ENCODE peak calls at places on chromosomes 3 and 15, in five cellular contexts. E is SJSA1, U is lung, Z is Caco-2, G is HAP-1. L is an unnamed sample. For H3K27me3, the result is how much of the 10 kb centered on the place peaks cover.

GRCh38 chr15:51866751-51867150 is 37.3 kb downstream of the TMOD3 start:
- DNase-seq in U (no peak), Z (no peak), G (no peak), E (peak), L (no peak)

GRCh38 chr15:58472221-58472620 is 40.4 kb downstream of the LIPC start:
- DNase-seq in G (no peak), U (no peak), Z (no peak), E (no peak), L (no peak)

GRCh38 chr3:17175187-17175839 is 290.6 kb downstream of the PLCL2 start:
- DNase-seq in E (peak), Z (no peak), G (no peak), U (no peak), L (peak)

GRCh38 chr3:36700537-36701248 is 63.7 kb downstream of the DCLK3 start:
- DNase-seq in U (peak), E (peak), Z (peak), G (peak), L (no peak)

GRCh38 chr3:172317984-172318383 is 130.3 kb downstream of the GHSR start:
- DNase-seq in G (peak), Z (no peak), E (peak), U (peak), L (peak)

GRCh38 chr15:61100512-61100911 is 128.6 kb downstream of the RORA start:
- DNase-seq in U (no peak), G (no peak), Z (no peak), E (no peak), L (no peak)

GRCh38 chr15:40048155-40048792 is 9.3 kb upstream of the SRP14 start:
- DNase-seq in U (peak), E (no peak), G (no peak), Z (no peak), L (no peak)

GRCh38 chr15:42364529-42364928 is 5.2 kb downstream of the CAPN3 start:
- DNase-seq in U (no peak), E (no peak), G (peak), Z (no peak), L (no peak)

GRCh38 chr3:19543212-19543841 is 390.7 kb downstream of the EFHB start:
- DNase-seq in Z (peak), U (no peak), E (no peak), G (peak), L (no peak)

GRCh38 chr3:57464801-57465200 is 79.3 kb downstream of the DNAH12 start:
- DNase-seq in G (no peak), E (no peak), U (no peak), Z (peak), L (no peak)

DNA sequence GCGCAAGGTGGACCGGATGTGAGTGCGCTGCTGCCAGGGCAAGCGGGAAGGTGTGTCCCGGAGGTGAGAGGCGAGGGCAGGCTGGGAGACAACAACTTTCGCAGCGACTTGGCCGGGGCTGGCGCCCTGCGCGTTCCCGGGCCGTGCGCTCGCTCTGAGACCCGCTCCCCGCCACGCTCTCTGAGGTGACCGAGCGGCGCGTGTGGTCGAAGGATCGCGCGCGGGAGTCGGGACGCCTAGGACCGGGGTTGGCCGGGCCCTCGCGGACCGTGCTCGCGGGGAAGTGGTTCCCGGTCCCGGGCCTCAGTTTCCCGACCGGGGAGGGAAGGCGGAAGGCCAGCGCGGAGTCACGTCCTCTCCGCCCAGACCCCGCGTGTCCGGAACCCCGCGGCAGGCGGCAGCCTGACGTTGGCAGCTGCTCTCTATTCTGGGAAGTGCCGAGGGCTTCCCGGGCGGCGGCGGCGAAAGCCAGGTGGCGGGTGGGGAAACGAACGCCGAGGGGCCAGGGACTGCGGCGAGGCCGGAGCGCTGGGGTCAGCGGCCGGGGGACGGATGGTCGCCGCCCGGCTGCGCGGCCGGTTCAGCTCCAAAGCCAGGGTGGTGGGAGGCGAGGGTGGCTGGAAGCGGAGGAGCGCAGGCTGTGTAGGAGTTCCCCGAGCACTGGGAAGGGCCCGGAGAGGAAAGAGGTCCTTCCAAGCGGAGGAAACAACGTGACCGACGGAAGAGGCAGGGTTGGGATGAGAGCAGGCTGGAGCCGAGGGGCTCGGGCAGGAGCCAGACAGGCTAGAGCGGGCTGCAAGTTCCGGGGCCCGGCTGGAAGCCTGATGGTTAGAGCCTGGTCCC is 1.0 kb upstream of the IGF2BP2 start:
- DNase-seq in G (peak), U (peak), Z (peak), E (peak), L (no peak)
- H3K4me3 ChIP-seq in G (peak), U (peak), Z (peak), E (peak), L (peak)

GRCh38 chr3:69536306-69537020 is 150.6 kb upstream of the FRMD4B start:
- DNase-seq in E (no peak), U (no peak), Z (no peak), G (no peak), L (no peak)

GRCh38 chr3:69542265-69543079 is 156.6 kb upstream of the FRMD4B start:
- DNase-seq in U (no peak), Z (no peak), E (peak), G (peak), L (no peak)

GRCh38 chr3:69543080-69543429 is 157.2 kb upstream of the FRMD4B start:
- DNase-seq in Z (no peak), E (no peak), G (no peak), U (no peak), L (no peak)

GRCh38 chr3:69541059-69541471 is 155.2 kb upstream of the FRMD4B start:
- DNase-seq in Z (peak), E (peak), G (peak), U (no peak), L (no peak)

DNA sequence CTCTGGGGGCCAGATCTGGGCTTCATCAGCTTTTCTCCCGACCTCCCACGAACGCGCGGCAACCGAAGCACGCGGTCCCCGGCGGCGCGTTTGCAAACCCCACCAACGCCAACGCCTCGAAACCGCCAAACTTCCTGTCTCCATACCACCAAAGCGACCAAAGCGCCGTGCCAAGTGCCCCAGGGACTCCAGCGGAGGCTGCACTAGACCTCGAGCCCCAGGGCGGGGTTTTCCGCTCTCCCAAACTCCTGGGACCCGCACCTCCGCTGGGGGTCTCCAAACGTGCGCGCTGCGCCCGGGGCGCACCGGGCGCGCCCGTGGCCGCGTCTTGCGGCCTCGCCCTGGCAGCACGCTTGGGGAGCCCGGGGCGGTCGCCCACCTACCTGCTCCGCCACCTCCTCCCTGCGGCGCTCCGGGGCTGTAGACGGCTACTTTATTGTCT is 156.0 kb upstream of the FRMD4B start:
- DNase-seq in E (peak), U (no peak), G (peak), Z (no peak), L (no peak)
- H3K27me3 ChIP-seq in E (under half), U (under half), G (under half), Z (under half), L (under half)

DNA sequence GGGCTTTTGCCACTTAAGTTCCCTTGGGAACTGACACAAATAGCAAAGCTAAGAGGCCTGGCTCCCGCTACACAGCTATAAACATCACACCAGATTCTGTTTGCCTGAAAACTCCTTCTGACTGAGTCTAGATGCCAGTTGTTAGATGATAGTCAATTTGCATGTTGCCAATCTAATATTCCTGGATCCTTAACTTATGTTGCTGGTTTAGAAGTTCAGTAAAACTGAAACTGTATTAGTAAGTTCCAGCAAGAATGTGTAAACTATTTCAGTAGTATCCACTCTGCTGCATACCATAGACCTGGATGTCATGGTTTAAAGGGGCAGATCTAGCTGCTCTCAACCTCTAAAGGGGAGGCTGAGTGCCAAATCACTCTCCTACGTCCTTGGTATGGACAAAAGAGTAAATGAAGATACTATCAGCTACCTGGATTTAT is 27.1 kb upstream of the LACTB start:
- DNase-seq in Z (no peak), E (peak), U (no peak), G (no peak), L (no peak)
- H3K4me3 ChIP-seq in Z (no peak), E (no peak), U (no peak), G (no peak), L (no peak)

GRCh38 chr3:134693804-134694203 is 43.0 kb upstream of the KY start:
- DNase-seq in Z (no peak), E (no peak), U (no peak), G (no peak), L (no peak)
- H3K27me3 ChIP-seq in Z (under half), E (under half), U (under half), G (under half), L (under half)

DNA sequence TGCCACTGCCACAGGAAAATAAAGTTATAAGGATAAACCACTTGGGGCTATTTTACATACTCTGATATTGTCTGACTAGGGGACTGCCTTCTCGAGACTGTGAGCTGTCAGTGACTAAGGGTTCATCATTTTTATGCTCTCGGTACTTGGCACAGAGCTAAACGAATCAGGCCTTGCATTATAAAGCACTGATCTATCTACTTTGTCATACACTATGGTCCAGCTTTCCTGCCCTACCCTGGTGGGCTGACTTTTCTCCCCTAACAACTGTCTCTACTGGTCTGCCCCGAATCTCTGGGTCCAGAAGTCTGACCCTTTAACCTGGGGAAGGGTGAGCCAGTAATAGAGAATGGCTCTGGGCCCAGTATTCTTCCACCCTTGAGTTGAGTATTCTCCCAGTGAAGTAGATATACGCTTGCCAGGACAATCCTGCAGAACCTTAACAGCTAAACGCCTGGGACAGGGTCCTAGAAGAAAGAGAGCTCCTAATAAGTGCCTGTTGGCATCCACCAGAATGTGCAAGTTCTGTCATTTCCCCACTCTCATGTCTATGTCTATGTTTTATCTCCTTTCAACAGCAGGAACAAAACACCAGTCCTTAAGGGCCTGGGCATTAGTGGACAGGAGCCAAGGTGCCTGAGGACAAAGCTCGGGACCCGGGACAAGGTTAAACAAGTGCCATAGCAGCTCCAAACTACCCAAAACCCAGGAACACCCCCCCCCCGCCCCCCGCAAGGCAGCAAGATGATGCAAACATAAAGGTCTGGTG is 1.3 kb downstream of the LARP6 start:
- DNase-seq in G (no peak), Z (no peak), U (no peak), E (no peak), L (no peak)
- H3K4me3 ChIP-seq in G (peak), Z (peak), U (no peak), E (peak), L (peak)

L was measured in BJ.